ENCODE peak calls at places on chromosomes 13 and 19, in five cellular contexts. One of them, this sample, is unnamed.
A peak's percentile ranks its signal among the peaks of the same experiment; 100 is the strongest.

GRCh38 chr19:34806976-34807860 is 34.2 kb upstream of the ZNF599 start:
- DNase-seq in left colon: no peak
- DNase-seq in WTC11: no peak
- DNase-seq in NCI-H345: no peak
- DNase-seq in T-helper 2 cell: no peak
- DNase-seq in this sample: no peak

GRCh38 chr13:39803851-39804250 is 148.4 kb downstream of the COG6 start:
- DNase-seq in NCI-H345: no peak
- DNase-seq in T-helper 2 cell: no peak
- DNase-seq in WTC11: no peak
- DNase-seq in left colon: no peak
- DNase-seq in this sample: no peak

GRCh38 chr19:6481541-6482342 is at the start of gene DENND1C:
- DNase-seq in left colon: peak; percentile 68
- DNase-seq in WTC11: peak; percentile 61
- DNase-seq in T-helper 2 cell: peak; percentile 51
- DNase-seq in NCI-H345: no peak
- DNase-seq in this sample: no peak

GRCh38 chr13:107250626-107251025 is 682.7 kb upstream of the ARGLU1 start:
- DNase-seq in NCI-H345: no peak
- DNase-seq in WTC11: no peak
- DNase-seq in T-helper 2 cell: no peak
- DNase-seq in left colon: no peak
- DNase-seq in this sample: no peak

GRCh38 chr19:21604941-21605548 is 99.6 kb downstream of the ZNF429 start:
- DNase-seq in T-helper 2 cell: no peak
- DNase-seq in WTC11: no peak
- DNase-seq in NCI-H345: no peak
- DNase-seq in left colon: no peak
- DNase-seq in this sample: no peak

GRCh38 chr19:17469371-17470203 is 737 bp upstream of the SLC27A1 start:
- DNase-seq in NCI-H345: peak; percentile 90
- DNase-seq in WTC11: peak; percentile 97
- DNase-seq in T-helper 2 cell: peak; percentile 80
- DNase-seq in left colon: peak; percentile 98
- DNase-seq in this sample: peak; percentile 95

GRCh38 chr13:53921473-53921872 is 892.9 kb downstream of the OLFM4 start:
- DNase-seq in WTC11: no peak
- DNase-seq in left colon: no peak
- DNase-seq in T-helper 2 cell: no peak
- DNase-seq in NCI-H345: no peak
- DNase-seq in this sample: no peak

GRCh38 chr13:112924365-112924764 is 44.6 kb upstream of the MCF2L start:
- DNase-seq in NCI-H345: no peak
- DNase-seq in left colon: no peak
- DNase-seq in WTC11: no peak
- DNase-seq in T-helper 2 cell: no peak
- DNase-seq in this sample: no peak

GRCh38 chr19:46069841-46070341 is 29.1 kb upstream of the IGFL4 start:
- DNase-seq in left colon: no peak
- DNase-seq in WTC11: no peak
- DNase-seq in NCI-H345: no peak
- DNase-seq in T-helper 2 cell: no peak
- DNase-seq in this sample: peak; percentile 20

GRCh38 chr19:45569619-45570421 is 14.8 kb downstream of the OPA3 start:
- DNase-seq in WTC11: peak; percentile 89
- DNase-seq in left colon: peak; percentile 78
- DNase-seq in NCI-H345: no peak
- DNase-seq in T-helper 2 cell: no peak
- DNase-seq in this sample: no peak

GRCh38 chr13:99973163-99973785 is 1.7 kb upstream of the ZIC5 start:
- DNase-seq in left colon: no peak
- DNase-seq in T-helper 2 cell: no peak
- DNase-seq in WTC11: no peak
- DNase-seq in NCI-H345: no peak
- DNase-seq in this sample: no peak

GRCh38 chr13:32212420-32212819 is 102.7 kb downstream of the ZAR1L start:
- DNase-seq in left colon: no peak
- DNase-seq in NCI-H345: no peak
- DNase-seq in WTC11: no peak
- DNase-seq in T-helper 2 cell: no peak
- DNase-seq in this sample: no peak

GRCh38 chr13:33307820-33308219 is 22.3 kb upstream of the STARD13 start:
- DNase-seq in T-helper 2 cell: no peak
- DNase-seq in NCI-H345: no peak
- DNase-seq in left colon: no peak
- DNase-seq in WTC11: no peak
- DNase-seq in this sample: no peak

GRCh38 chr13:93561553-93561952 is 334.9 kb downstream of the GPC6 start:
- DNase-seq in NCI-H345: no peak
- DNase-seq in T-helper 2 cell: no peak
- DNase-seq in left colon: no peak
- DNase-seq in WTC11: no peak
- DNase-seq in this sample: no peak

GRCh38 chr19:48508729-48509310 is 2.8 kb downstream of the LMTK3 start:
- DNase-seq in T-helper 2 cell: no peak
- DNase-seq in left colon: no peak
- DNase-seq in WTC11: no peak
- DNase-seq in NCI-H345: no peak
- DNase-seq in this sample: no peak

GRCh38 chr13:19888799-19889198 is 25.4 kb upstream of the ZMYM5 start:
- DNase-seq in left colon: no peak
- DNase-seq in WTC11: no peak
- DNase-seq in T-helper 2 cell: no peak
- DNase-seq in NCI-H345: no peak
- DNase-seq in this sample: no peak

GRCh38 chr13:37666036-37666435 is 67.5 kb upstream of the POSTN start:
- DNase-seq in left colon: no peak
- DNase-seq in T-helper 2 cell: no peak
- DNase-seq in NCI-H345: no peak
- DNase-seq in WTC11: no peak
- DNase-seq in this sample: no peak

GRCh38 chr13:80131204-80131603 is 209.7 kb downstream of the SPRY2 start:
- DNase-seq in left colon: peak; percentile 84
- DNase-seq in WTC11: peak; percentile 31
- DNase-seq in T-helper 2 cell: no peak
- DNase-seq in NCI-H345: no peak
- DNase-seq in this sample: peak; percentile 20

GRCh38 chr13:84959818-84960217 is 839.4 kb downstream of the SLITRK6 start:
- DNase-seq in NCI-H345: no peak
- DNase-seq in T-helper 2 cell: no peak
- DNase-seq in left colon: no peak
- DNase-seq in WTC11: no peak
- DNase-seq in this sample: no peak

GRCh38 chr19:5244351-5244750 is 96.3 kb downstream of the PTPRS start:
- DNase-seq in NCI-H345: no peak
- DNase-seq in T-helper 2 cell: no peak
- DNase-seq in left colon: no peak
- DNase-seq in WTC11: no peak
- DNase-seq in this sample: no peak

GRCh38 chr13:46296920-46297319 is 85.2 kb downstream of the LRRC63 start:
- DNase-seq in T-helper 2 cell: no peak
- DNase-seq in WTC11: no peak
- DNase-seq in left colon: no peak
- DNase-seq in NCI-H345: no peak
- DNase-seq in this sample: no peak

GRCh38 chr13:39119422-39119821 is 81.2 kb downstream of the NHLRC3 start:
- DNase-seq in T-helper 2 cell: no peak
- DNase-seq in left colon: no peak
- DNase-seq in NCI-H345: no peak
- DNase-seq in WTC11: no peak
- DNase-seq in this sample: no peak

GRCh38 chr13:70995338-70995737 is 871.7 kb downstream of the DACH1 start:
- DNase-seq in NCI-H345: no peak
- DNase-seq in T-helper 2 cell: no peak
- DNase-seq in left colon: no peak
- DNase-seq in WTC11: no peak
- DNase-seq in this sample: no peak

This sample was measured in NCI-H2029.